ENCODE peak calls at places on chromosomes 2 and 18, in seven cellular contexts. G, V, U, B, P, E and W are unnamed samples.

GRCh38 chr2:98514879-98515570 is 70.4 kb downstream of the INPP4A start:
- DNase-seq in V (no peak), G (no peak), U (peak; percentile 34), E (peak; percentile 59), P (no peak), B (no peak), W (no peak)

GRCh38 chr2:60794271-60794863 is 38.3 kb downstream of the PAPOLG start:
- DNase-seq in G (peak; percentile 54), E (peak; percentile 38), B (no peak), U (peak; percentile 25), P (peak; percentile 40), V (no peak), W (no peak)

GRCh38 chr18:57819671-57820460 is 16.8 kb upstream of the ATP8B1 start:
- DNase-seq in B (no peak), E (peak; percentile 31), P (peak; percentile 20), G (no peak), U (no peak), V (peak; percentile 89), W (no peak)

GRCh38 chr2:73111300-73112025 is 1.3 kb downstream of the RAB11FIP5 start:
- DNase-seq in P (no peak), G (no peak), E (no peak), U (no peak), B (peak; percentile 75), V (peak; percentile 44), W (no peak)

GRCh38 chr2:179020156-179020750 is 29.7 kb downstream of the CCDC141 start:
- DNase-seq in P (peak; percentile 80), G (peak; percentile 48), B (peak; percentile 67), V (no peak), E (peak; percentile 9), U (no peak), W (peak; percentile 2)

GRCh38 chr18:8507361-8507760 is 101.9 kb upstream of the RAB12 start:
- DNase-seq in B (no peak), U (no peak), G (no peak), V (no peak), E (no peak), P (no peak), W (no peak)

GRCh38 chr2:172965433-172965832 is 110.2 kb upstream of the MAP3K20 start:
- DNase-seq in U (no peak), B (no peak), E (no peak), P (no peak), V (no peak), G (no peak), W (no peak)

GRCh38 chr2:73297151-73297559 is 3.8 kb upstream of the EGR4 start:
- DNase-seq in V (no peak), E (no peak), U (no peak), B (no peak), G (no peak), P (peak; percentile 64), W (no peak)

GRCh38 chr18:48085781-48086487 is 155.5 kb upstream of the SMAD2 start:
- DNase-seq in B (no peak), G (no peak), U (no peak), P (no peak), E (no peak), V (no peak), W (no peak)

GRCh38 chr2:57182941-57183340 is 863.7 kb upstream of the VRK2 start:
- DNase-seq in E (no peak), V (no peak), U (no peak), P (no peak), B (no peak), G (no peak), W (no peak)